ENCODE peak calls at places on chromosome 16, in four cellular contexts. H, F, A and Q are unnamed samples.
A peak's percentile ranks its signal among the peaks of the same experiment; 100 is the strongest.

GRCh38 chr16:2056077-2056476 is 8.3 kb downstream of the TSC2 start:
- DNase-seq in H (no peak), F (no peak), A (no peak), Q (no peak)

GRCh38 chr16:85293899-85294642 is 181.8 kb upstream of the CIBAR2 start:
- DNase-seq in H (no peak), F (no peak), A (no peak), Q (no peak)

GRCh38 chr16:29649560-29650494 is 13.2 kb upstream of the SPN start:
- DNase-seq in H (no peak), F (no peak), A (no peak), Q (no peak)

GRCh38 chr16:1375741-1376410 is 24.1 kb downstream of the GNPTG start:
- DNase-seq in H (no peak), F (no peak), A (no peak), Q (no peak)

GRCh38 chr16:84982434-84982833 is 28.9 kb downstream of the ZDHHC7 start:
- DNase-seq in H (no peak), F (peak; percentile 57), A (no peak), Q (no peak)

GRCh38 chr16:52597772-52598483 is 51.0 kb upstream of the TOX3 start:
- DNase-seq in H (no peak), F (peak; percentile 31), A (no peak), Q (no peak)

GRCh38 chr16:4925791-4926190 is 11.2 kb downstream of the PPL start:
- DNase-seq in H (no peak), F (no peak), A (no peak), Q (no peak)

GRCh38 chr16:69276143-69277115 is 34.7 kb upstream of the VPS4A start:
- DNase-seq in H (no peak), F (no peak), A (no peak), Q (no peak)

GRCh38 chr16:85608515-85608885 is 4.6 kb upstream of the GSE1 start:
- DNase-seq in H (no peak), F (no peak), A (no peak), Q (no peak)

GRCh38 chr16:67926181-67926742 is 5.4 kb downstream of the CTRL start:
- DNase-seq in H (no peak), F (peak; percentile 70), A (peak; percentile 77), Q (no peak)

GRCh38 chr16:65500919-65501318 is 379.1 kb upstream of the CDH11 start:
- DNase-seq in H (no peak), F (no peak), A (no peak), Q (no peak)

GRCh38 chr16:30066882-30067583 is 1.5 kb downstream of the ALDOA start:
- DNase-seq in H (no peak), F (no peak), A (no peak), Q (no peak)

GRCh38 chr16:5108505-5109158 is 11.0 kb upstream of the EEF2KMT start:
- DNase-seq in H (no peak), F (no peak), A (no peak), Q (no peak)

GRCh38 chr16:71732587-71732986 is 8.1 kb upstream of the PHLPP2 start:
- DNase-seq in H (no peak), F (no peak), A (no peak), Q (no peak)

GRCh38 chr16:53498984-53499383 is 4.0 kb downstream of the AKTIP start:
- DNase-seq in H (no peak), F (no peak), A (no peak), Q (no peak)

GRCh38 chr16:48126801-48127644 is 28.8 kb downstream of the ABCC12 start:
- DNase-seq in H (no peak), F (peak; percentile 15), A (no peak), Q (no peak)

GRCh38 chr16:20903889-20904506 is 3.4 kb downstream of the LYRM1 start:
- DNase-seq in H (no peak), F (no peak), A (no peak), Q (no peak)

GRCh38 chr16:83994087-83994486 is 26.0 kb downstream of the NECAB2 start:
- DNase-seq in H (no peak), F (no peak), A (no peak), Q (no peak)

GRCh38 chr16:62068747-62069146 is 32.5 kb upstream of the CDH8 start:
- DNase-seq in H (no peak), F (no peak), A (no peak), Q (peak; percentile 9)

GRCh38 chr16:49889725-49890397 is 33.9 kb upstream of the ZNF423 start:
- DNase-seq in H (no peak), F (no peak), A (no peak), Q (no peak)

GRCh38 chr16:2071454-2072263 is 23.9 kb downstream of the TSC2 start:
- DNase-seq in H (no peak), F (no peak), A (no peak), Q (no peak)

GRCh38 chr16:87625241-87625797 is 23.0 kb downstream of the JPH3 start:
- DNase-seq in H (no peak), F (no peak), A (no peak), Q (no peak)

GRCh38 chr16:89565256-89565505 is 4.7 kb downstream of the RPL13 start:
- DNase-seq in H (no peak), F (no peak), A (no peak), Q (no peak)

GRCh38 chr16:21565816-21566669 is 33.3 kb upstream of the METTL9 start:
- DNase-seq in H (no peak), F (no peak), A (no peak), Q (no peak)

GRCh38 chr16:28294201-28294600 is 1.9 kb downstream of the SBK1 start:
- DNase-seq in H (no peak), F (no peak), A (no peak), Q (no peak)

GRCh38 chr16:28291651-28292626 is at the start of gene SBK1:
- DNase-seq in H (peak; percentile 97), F (peak; percentile 72), A (peak; percentile 94), Q (peak; percentile 99)

GRCh38 chr16:28295213-28295612 is 2.9 kb downstream of the SBK1 start:
- DNase-seq in H (no peak), F (no peak), A (no peak), Q (no peak)

GRCh38 chr16:28292731-28293588 is 635 bp downstream of the SBK1 start:
- DNase-seq in H (no peak), F (peak; percentile 32), A (peak; percentile 88), Q (no peak)

GRCh38 chr16:28293589-28293935 is 1.2 kb downstream of the SBK1 start:
- DNase-seq in H (no peak), F (no peak), A (no peak), Q (no peak)
- TF ChIP-seq POLR2AphosphoS5 in H (no peak), F (no peak), A (no peak), Q (no peak)

GRCh38 chr16:70380919-70381603 is 34.4 kb downstream of the DDX19A start:
- DNase-seq in H (peak; percentile 92), F (peak; percentile 97), A (peak; percentile 96), Q (peak; percentile 93)
- TF ChIP-seq POLR2A in H (peak; percentile 97), F (peak; percentile 80), A (peak; percentile 73), Q (peak; percentile 92)

DNA sequence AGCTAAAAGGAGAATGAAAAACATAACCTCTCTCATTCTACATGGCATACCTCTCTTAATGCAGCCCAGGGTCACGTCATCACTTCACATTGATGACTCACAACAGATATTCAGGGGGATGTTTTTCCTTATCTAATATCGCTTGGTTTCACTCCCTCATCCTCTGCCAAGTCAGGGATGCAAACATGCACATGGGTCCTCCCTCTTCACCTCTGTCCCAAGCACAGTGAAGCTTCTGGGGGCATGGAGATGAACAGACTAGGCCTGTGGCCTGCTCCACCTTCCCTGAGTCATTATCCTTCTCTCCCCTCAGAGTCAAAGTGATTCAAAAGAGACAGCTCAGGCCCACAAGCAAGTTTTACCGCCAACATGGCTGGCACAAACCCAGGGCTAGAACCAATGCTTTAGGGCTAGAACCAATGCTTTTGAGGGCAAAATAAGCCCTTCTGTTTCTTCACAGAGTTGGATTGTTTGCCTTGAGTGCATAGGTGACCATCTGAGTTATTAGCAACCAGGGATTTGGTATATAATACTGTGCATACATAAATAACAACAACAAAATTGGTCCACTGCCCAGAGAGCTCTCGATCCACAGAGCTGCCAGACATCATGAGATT is 2.2 kb upstream of the MT2A start:
- DNase-seq in H (no peak), F (peak; percentile 59), A (no peak), Q (no peak)
- TF ChIP-seq POLR2AphosphoS5 in H (no peak), F (no peak), A (no peak), Q (no peak)

GRCh38 chr16:17416461-17417221 is 54.1 kb downstream of the XYLT1 start:
- DNase-seq in H (peak; percentile 76), F (no peak), A (peak; percentile 86), Q (peak; percentile 71)
- TF ChIP-seq POLR2A in H (peak; percentile 59), F (no peak), A (no peak), Q (peak; percentile 84)

DNA sequence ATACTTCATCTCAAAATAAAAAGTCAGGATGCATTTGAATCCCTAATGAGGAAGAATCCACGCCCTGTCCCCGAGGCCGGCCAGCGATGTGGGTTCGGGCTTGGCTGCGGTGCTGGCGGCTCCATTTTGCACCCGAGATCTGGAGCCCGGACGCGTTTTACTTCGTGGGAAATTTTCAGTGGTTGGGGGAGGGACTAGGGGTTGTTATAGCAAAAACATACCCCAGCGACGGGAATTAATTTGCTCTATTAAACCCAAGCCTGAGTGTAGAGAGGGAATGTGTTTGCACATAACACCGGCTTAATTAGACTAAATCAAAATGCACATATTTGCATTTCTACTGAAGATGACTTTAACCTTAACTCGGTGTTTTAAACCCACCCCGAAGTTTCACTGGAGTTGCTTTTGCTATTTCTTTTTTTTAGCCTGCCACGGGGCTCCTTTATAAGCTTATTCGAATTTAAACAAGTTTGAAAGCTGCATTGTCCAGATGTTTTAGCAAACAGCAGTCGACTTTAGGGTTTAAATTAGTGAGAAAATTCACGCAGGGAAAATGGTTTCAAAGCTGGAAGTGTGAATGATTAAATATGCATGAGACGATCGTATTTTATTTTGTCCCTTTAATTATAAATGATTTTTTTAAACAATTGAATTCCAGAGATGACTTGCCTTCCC is 4.9 kb downstream of the IRX5 start:
- DNase-seq in H (no peak), F (no peak), A (no peak), Q (no peak)
- TF ChIP-seq POLR2AphosphoS5 in H (no peak), F (no peak), A (no peak), Q (no peak)

GRCh38 chr16:31467151-31467550 is 4.8 kb upstream of the TGFB1I1 start:
- DNase-seq in H (no peak), F (no peak), A (peak; percentile 70), Q (no peak)
- TF ChIP-seq POLR2A in H (no peak), F (no peak), A (no peak), Q (no peak)

GRCh38 chr16:11639008-11639562 is 29.2 kb upstream of the SNN start:
- DNase-seq in H (no peak), F (no peak), A (no peak), Q (no peak)

GRCh38 chr16:11636172-11636721 is 32.0 kb upstream of the SNN start:
- DNase-seq in H (no peak), F (peak; percentile 93), A (no peak), Q (no peak)

GRCh38 chr16:11637320-11637719 is 30.9 kb upstream of the SNN start:
- DNase-seq in H (no peak), F (no peak), A (no peak), Q (no peak)

GRCh38 chr16:11635679-11636171 is 32.5 kb upstream of the SNN start:
- DNase-seq in H (no peak), F (no peak), A (no peak), Q (no peak)

GRCh38 chr16:11639925-11640899 is 28.0 kb upstream of the SNN start:
- DNase-seq in H (no peak), F (peak; percentile 86), A (peak; percentile 85), Q (no peak)
- TF ChIP-seq POLR2AphosphoS5 in H (no peak), F (peak; percentile 96), A (peak; percentile 87), Q (no peak)

GRCh38 chr16:58249388-58249779 is 45.4 kb downstream of the PRSS54 start:
- DNase-seq in H (no peak), F (no peak), A (no peak), Q (no peak)

GRCh38 chr16:58252716-58253115 is 42.1 kb downstream of the PRSS54 start:
- DNase-seq in H (no peak), F (no peak), A (no peak), Q (no peak)

GRCh38 chr16:58249780-58250478 is 44.9 kb downstream of the PRSS54 start:
- DNase-seq in H (peak; percentile 86), F (peak; percentile 74), A (peak; percentile 93), Q (peak; percentile 82)
- TF ChIP-seq POLR2A in H (no peak), F (no peak), A (no peak), Q (peak; percentile 54)